ENCODE peak calls at places on chromosomes 2 and 18, in ten cellular contexts. K is sigmoid colon, W is spleen, S is neural progenitor cell, F is pancreas, V is upper lobe of right lung, J is PC-3, L is psoas muscle, A is small intestine, I is HCT116. Z is an unnamed sample.

GRCh38 chr2:77521931-77522470 is at the start of gene LRRTM4:
- DNase-seq in K (no peak), W (no peak), S (peak; percentile 72), F (no peak), V (no peak), J (no peak), L (no peak), A (no peak), I (no peak), Z (no peak)

GRCh38 chr2:133097666-133098065 is 427.7 kb upstream of the LYPD1 start:
- DNase-seq in K (no peak), W (no peak), S (no peak), F (no peak), V (no peak), J (peak; percentile 5), L (no peak), A (no peak), I (no peak), Z (no peak)

GRCh38 chr18:12516049-12516677 is 108.4 kb downstream of the PRELID3A start:
- DNase-seq in K (no peak), W (no peak), S (no peak), F (no peak), V (no peak), J (no peak), L (no peak), A (no peak), I (no peak), Z (no peak)

GRCh38 chr2:62412347-62412742 is 93.7 kb downstream of the TMEM17 start:
- DNase-seq in K (no peak), W (no peak), S (no peak), F (no peak), V (no peak), J (peak; percentile 65), L (no peak), A (peak; percentile 72), I (no peak), Z (no peak)

GRCh38 chr2:166775176-166775575 is 113.1 kb upstream of the XIRP2 start:
- DNase-seq in K (no peak), W (no peak), S (no peak), F (no peak), V (no peak), J (no peak), L (no peak), A (no peak), I (no peak), Z (no peak)

GRCh38 chr18:3067213-3068118 is 54.5 kb upstream of the LPIN2 start:
- DNase-seq in K (no peak), W (no peak), S (no peak), F (no peak), V (no peak), J (no peak), L (no peak), A (no peak), I (no peak), Z (no peak)

GRCh38 chr2:99868260-99868659 is 274.1 kb downstream of the AFF3 start:
- DNase-seq in K (no peak), W (no peak), S (no peak), F (no peak), V (no peak), J (no peak), L (no peak), A (no peak), I (no peak), Z (no peak)

GRCh38 chr2:205012961-205013360 is 467.7 kb downstream of the PARD3B start:
- DNase-seq in K (no peak), W (no peak), S (no peak), F (no peak), V (no peak), J (no peak), L (no peak), A (no peak), I (no peak), Z (no peak)

GRCh38 chr2:216082805-216083204 is 1.1 kb downstream of the TMEM169 start:
- DNase-seq in K (no peak), W (no peak), S (peak; percentile 32), F (no peak), V (no peak), J (no peak), L (no peak), A (no peak), I (no peak), Z (peak; percentile 73)

GRCh38 chr2:73257425-73258125 is 23.5 kb downstream of the CCT7 start:
- DNase-seq in K (no peak), W (no peak), S (no peak), F (no peak), V (peak; percentile 69), J (no peak), L (no peak), A (peak; percentile 9), I (no peak), Z (peak; percentile 71)

GRCh38 chr2:138846216-138846821 is 66.1 kb upstream of the NXPH2 start:
- DNase-seq in K (no peak), W (no peak), S (peak; percentile 50), F (no peak), V (no peak), J (peak; percentile 73), L (no peak), A (peak; percentile 7), I (peak; percentile 21), Z (no peak)

GRCh38 chr2:15732341-15733077 is 140.8 kb downstream of the DDX1 start:
- DNase-seq in K (no peak), W (no peak), S (no peak), F (no peak), V (no peak), J (no peak), L (no peak), A (no peak), I (no peak), Z (no peak)

GRCh38 chr2:150076281-150076680 is 411.2 kb downstream of the RND3 start:
- DNase-seq in K (no peak), W (no peak), S (no peak), F (no peak), V (no peak), J (peak; percentile 75), L (no peak), A (no peak), I (no peak), Z (no peak)

GRCh38 chr18:41206341-41206740 is 748.7 kb upstream of the PIK3C3 start:
- DNase-seq in K (no peak), W (no peak), S (no peak), F (no peak), V (no peak), J (no peak), L (no peak), A (no peak), I (no peak), Z (no peak)

GRCh38 chr2:15664273-15665066 is 72.8 kb downstream of the DDX1 start:
- DNase-seq in K (no peak), W (no peak), S (no peak), F (no peak), V (no peak), J (no peak), L (no peak), A (no peak), I (no peak), Z (no peak)

GRCh38 chr2:103664690-103665089 is 902.9 kb downstream of the TMEM182 start:
- DNase-seq in K (no peak), W (no peak), S (no peak), F (no peak), V (no peak), J (no peak), L (no peak), A (no peak), I (no peak), Z (no peak)

GRCh38 chr2:164714471-164714870 is 93.2 kb upstream of the GRB14 start:
- DNase-seq in K (no peak), W (no peak), S (no peak), F (no peak), V (no peak), J (no peak), L (no peak), A (peak; percentile 24), I (no peak), Z (no peak)
- H3K4me1 ChIP-seq in K (no peaks in the 10 kb centered on the region), W (no peaks in the 10 kb centered on the region), S (no peaks in the 10 kb centered on the region), F (peaks cover 56% of the 10 kb centered on the region), V (no peaks in the 10 kb centered on the region), J (peaks cover 28% of the 10 kb centered on the region), L (no peaks in the 10 kb centered on the region), A (no peaks in the 10 kb centered on the region), I (no peaks in the 10 kb centered on the region), Z (peaks cover 7% of the 10 kb centered on the region)

GRCh38 chr2:108620656-108621055 is 86.4 kb downstream of the LIMS1 start:
- DNase-seq in K (no peak), W (no peak), S (no peak), F (no peak), V (no peak), J (no peak), L (no peak), A (no peak), I (no peak), Z (no peak)
- H3K4me3 ChIP-seq in K (no peak overlapping the region), W (no peak overlapping the region), S (no peak overlapping the region), F (no peak overlapping the region), V (no peak overlapping the region), J (no peak overlapping the region), L (no peak overlapping the region), A (no peak overlapping the region), I (no peak overlapping the region), Z (peak overlapping the region; percentile 35)

DNA sequence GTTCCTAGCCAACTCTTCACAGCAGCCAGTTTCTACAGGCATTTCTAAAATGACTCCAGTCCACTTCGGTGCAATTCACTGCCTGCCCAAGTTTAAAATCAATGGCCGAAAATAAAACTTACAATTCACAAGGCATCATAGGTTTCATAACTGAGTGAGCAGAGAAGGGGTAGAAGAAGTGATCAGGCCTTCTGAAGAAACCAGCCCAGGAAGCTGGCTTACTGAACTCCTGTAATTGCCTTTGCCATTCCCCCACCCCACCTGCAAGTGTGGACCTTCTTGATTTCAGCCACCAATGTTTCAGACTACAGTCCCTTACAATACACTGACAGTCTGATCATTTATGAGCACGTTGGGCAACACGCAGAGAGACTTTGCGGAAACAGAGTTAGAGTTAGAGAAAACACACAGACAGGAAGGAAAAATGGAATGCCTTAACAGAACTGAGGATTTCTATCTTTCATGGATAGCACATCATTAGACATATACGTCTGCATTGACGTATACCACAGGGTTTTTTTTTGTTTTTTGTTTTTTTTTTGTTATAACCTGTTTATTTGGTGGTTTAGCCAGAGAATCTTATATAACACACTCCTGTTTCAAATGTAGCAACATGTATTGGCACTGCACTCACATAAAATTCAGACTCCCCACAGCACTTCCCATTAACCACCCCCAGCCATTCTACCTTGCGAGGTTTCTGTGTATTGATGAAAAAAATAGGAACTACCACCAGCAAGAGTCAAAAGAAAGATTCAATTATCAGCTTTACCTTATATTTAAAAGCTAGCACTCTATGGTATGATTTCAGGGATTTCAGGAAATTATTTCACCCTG is 126.5 kb downstream of the CACNB4 start:
- DNase-seq in K (no peak), W (no peak), S (no peak), F (no peak), V (no peak), J (no peak), L (no peak), A (no peak), I (no peak), Z (no peak)
- H3K27ac ChIP-seq in K (no peak overlapping the region), W (no peak overlapping the region), S (no peak overlapping the region), F (no peak overlapping the region), V (no peak overlapping the region), J (no peak overlapping the region), L (no peak overlapping the region), A (no peak overlapping the region), I (no peak overlapping the region), Z (no peak overlapping the region)

DNA sequence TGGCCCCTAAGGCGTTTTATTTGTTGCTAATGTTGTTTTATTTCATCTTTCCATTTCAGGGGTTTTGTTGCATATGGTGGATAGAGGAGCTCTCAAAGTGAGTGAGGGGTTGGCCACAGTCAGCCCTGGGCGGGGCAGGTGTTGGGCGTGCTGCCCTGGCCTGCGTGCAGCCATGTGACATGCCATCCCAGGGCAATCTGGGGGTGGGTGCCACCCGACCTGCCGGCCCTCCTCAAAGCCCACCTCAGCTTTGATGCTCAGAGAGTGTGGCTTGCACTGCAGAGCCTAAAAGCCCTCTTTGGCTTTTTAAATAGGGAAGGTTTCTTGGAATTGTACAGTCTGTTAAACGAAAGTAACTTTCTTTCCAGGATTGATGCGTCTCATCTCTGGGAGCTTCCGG is 18.4 kb downstream of the TSHZ1 start:
- DNase-seq in K (no peak), W (no peak), S (no peak), F (no peak), V (no peak), J (no peak), L (no peak), A (no peak), I (no peak), Z (no peak)
- H3K4me1 ChIP-seq in K (peaks cover 54% of the 10 kb centered on the region), W (peaks cover 19% of the 10 kb centered on the region), S (peaks cover 3% of the 10 kb centered on the region), F (peaks cover 9% of the 10 kb centered on the region), V (peaks cover 39% of the 10 kb centered on the region), J (no peaks in the 10 kb centered on the region), L (peaks cover 47% of the 10 kb centered on the region), A (peaks cover 9% of the 10 kb centered on the region), I (no peaks in the 10 kb centered on the region), Z (peaks cover 39% of the 10 kb centered on the region)